ENCODE peak calls at places on chromosome 13, in four cellular contexts. S, R, K and Y are unnamed samples.

GRCh38 chr13:51849145-51850101 is 4.4 kb upstream of the TMEM272 start:
- DNase-seq in S (peak; percentile 31), R (no peak), K (peak; percentile 54), Y (peak; percentile 18)

GRCh38 chr13:44762946-44763345 is 186.8 kb upstream of the TSC22D1 start:
- DNase-seq in R (no peak), S (no peak), K (no peak), Y (peak; percentile 58)

GRCh38 chr13:48532146-48532472 is 771 bp downstream of the RCBTB2 start:
- DNase-seq in R (peak; percentile 53), S (no peak), K (peak; percentile 69), Y (peak; percentile 56)

GRCh38 chr13:110912651-110913051 is 2.2 kb downstream of the ANKRD10 start:
- DNase-seq in S (no peak), K (peak; percentile 80), R (peak; percentile 38), Y (peak; percentile 82)

GRCh38 chr13:48123827-48124226 is 28.9 kb upstream of the MED4 start:
- DNase-seq in K (no peak), S (no peak), R (no peak), Y (no peak)

GRCh38 chr13:27810461-27810860 is 18.2 kb downstream of the GSX1 start:
- DNase-seq in R (no peak), S (no peak), K (no peak), Y (no peak)

GRCh38 chr13:37914781-37915391 is 45.3 kb upstream of the TRPC4 start:
- DNase-seq in K (no peak), S (no peak), R (no peak), Y (peak; percentile 11)

GRCh38 chr13:59337070-59337469 is 826.7 kb downstream of the DIAPH3 start:
- DNase-seq in S (no peak), K (no peak), R (peak; percentile 19), Y (no peak)

GRCh38 chr13:26255717-26256277 is 1.9 kb downstream of the CDK8 start:
- DNase-seq in R (peak; percentile 19), S (no peak), K (no peak), Y (peak; percentile 6)

GRCh38 chr13:30353601-30354000 is 46.2 kb upstream of the KATNAL1 start:
- DNase-seq in S (no peak), R (no peak), K (no peak), Y (no peak)

GRCh38 chr13:30353060-30353459 is 45.7 kb upstream of the KATNAL1 start:
- DNase-seq in K (no peak), R (no peak), S (no peak), Y (no peak)

GRCh38 chr13:30354481-30355404 is 47.4 kb upstream of the KATNAL1 start:
- DNase-seq in S (no peak), R (peak; percentile 19), K (no peak), Y (no peak)

GRCh38 chr13:30355839-30356238 is 48.5 kb upstream of the KATNAL1 start:
- DNase-seq in R (no peak), K (no peak), S (no peak), Y (no peak)

GRCh38 chr13:30355405-30355741 is 48.0 kb upstream of the KATNAL1 start:
- DNase-seq in S (no peak), R (peak; percentile 37), K (no peak), Y (no peak)
- TF ChIP-seq CTCF in S (no peak), R (peak; percentile 32), K (peak; percentile 36), Y (no peak)

DNA sequence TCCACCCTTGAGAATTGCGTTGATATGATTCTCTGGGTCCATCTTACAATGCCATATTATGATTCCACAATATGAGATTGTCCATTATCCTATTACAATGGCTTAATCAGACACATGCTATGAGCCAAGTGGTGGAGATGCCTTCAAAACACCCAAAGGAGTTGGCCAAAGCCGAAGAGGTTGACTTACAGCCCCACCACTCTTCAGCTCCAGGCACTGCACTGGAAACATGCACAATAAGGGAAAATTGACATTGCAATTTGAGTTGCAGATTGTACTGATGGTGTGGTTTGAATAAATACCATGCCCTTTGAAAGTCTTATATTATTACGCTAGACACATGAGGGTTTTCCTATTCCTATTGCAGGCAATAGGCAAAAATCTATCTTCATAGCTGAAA is 75.4 kb upstream of the TNFSF11 start:
- DNase-seq in S (no peak), K (no peak), R (no peak), Y (no peak)
- TF ChIP-seq CTCF in S (no peak), K (no peak), R (no peak), Y (no peak)

GRCh38 chr13:109790951-109791605 is 4.7 kb upstream of the IRS2 start:
- DNase-seq in R (peak; percentile 56), S (no peak), K (peak; percentile 36), Y (peak; percentile 44)
- TF ChIP-seq CTCF in R (peak; percentile 66), S (peak; percentile 68), K (peak; percentile 43), Y (peak; percentile 53)

GRCh38 chr13:102197193-102197592 is 204.7 kb downstream of the FGF14 start:
- DNase-seq in S (no peak), R (no peak), K (no peak), Y (peak; percentile 66)
- TF ChIP-seq CTCF in S (no peak), R (no peak), K (peak; percentile 29), Y (peak; percentile 67)

GRCh38 chr13:54536112-54536511 is 1507.5 kb downstream of the OLFM4 start:
- DNase-seq in R (peak; percentile 31), S (no peak), K (no peak), Y (no peak)
- TF ChIP-seq CTCF in R (peak; percentile 47), S (no peak), K (no peak), Y (no peak)

GRCh38 chr13:95298169-95298940 is 2.9 kb downstream of the ABCC4 start:
- DNase-seq in S (no peak), R (no peak), K (no peak), Y (no peak)

GRCh38 chr13:95301135-95301946 is at the start of gene ABCC4:
- DNase-seq in S (peak; percentile 64), K (peak; percentile 81), R (peak; percentile 90), Y (peak; percentile 62)

GRCh38 chr13:95301947-95302386 is 716 bp upstream of the ABCC4 start:
- DNase-seq in K (no peak), S (no peak), R (no peak), Y (no peak)

GRCh38 chr13:95298971-95299627 is 2.2 kb downstream of the ABCC4 start:
- DNase-seq in K (peak; percentile 79), R (no peak), S (no peak), Y (peak; percentile 90)

GRCh38 chr13:95300625-95301134 is 571 bp downstream of the ABCC4 start:
- DNase-seq in R (peak; percentile 80), K (peak; percentile 79), S (peak; percentile 66), Y (peak; percentile 57)
- TF ChIP-seq CTCF in R (no peak), K (peak; percentile 41), S (no peak), Y (no peak)